ENCODE peak calls at places on chromosomes 2 and 18, in eight cellular contexts. One of them, this sample, is unnamed.

GRCh38 chr2:103009861-103010260 is 248.0 kb downstream of the TMEM182 start:
- DNase-seq in RPMI8226: no peak
- DNase-seq in AG04450: no peak
- DNase-seq in stimulated activated CD4-positive, alpha-beta T cell treated with anti-CD3 and anti-CD28 coated beads, Interleukin-4, amount 100 ng/mL, for 48 hours: no peak
- DNase-seq in HT1080: no peak
- DNase-seq in HTR-8/SVneo: no peak
- DNase-seq in iris pigment epithelial cell: no peak
- DNase-seq in CD8-positive, alpha-beta memory T cell: no peak
- DNase-seq in this sample: peak

GRCh38 chr2:15560988-15561573 is at the start of gene NBAS:
- DNase-seq in RPMI8226: peak
- DNase-seq in AG04450: peak
- DNase-seq in stimulated activated CD4-positive, alpha-beta T cell treated with anti-CD3 and anti-CD28 coated beads, Interleukin-4, amount 100 ng/mL, for 48 hours: peak
- DNase-seq in HT1080: peak
- DNase-seq in HTR-8/SVneo: peak
- DNase-seq in iris pigment epithelial cell: peak
- DNase-seq in CD8-positive, alpha-beta memory T cell: peak
- DNase-seq in this sample: peak

GRCh38 chr2:71215447-71215846 is 11.5 kb downstream of the PAIP2B start:
- DNase-seq in RPMI8226: no peak
- DNase-seq in AG04450: no peak
- DNase-seq in stimulated activated CD4-positive, alpha-beta T cell treated with anti-CD3 and anti-CD28 coated beads, Interleukin-4, amount 100 ng/mL, for 48 hours: no peak
- DNase-seq in HT1080: no peak
- DNase-seq in HTR-8/SVneo: no peak
- DNase-seq in iris pigment epithelial cell: no peak
- DNase-seq in CD8-positive, alpha-beta memory T cell: no peak
- DNase-seq in this sample: peak

GRCh38 chr2:112147796-112148195 is 9.6 kb downstream of the FBLN7 start:
- DNase-seq in RPMI8226: no peak
- DNase-seq in AG04450: no peak
- DNase-seq in stimulated activated CD4-positive, alpha-beta T cell treated with anti-CD3 and anti-CD28 coated beads, Interleukin-4, amount 100 ng/mL, for 48 hours: no peak
- DNase-seq in HT1080: no peak
- DNase-seq in HTR-8/SVneo: no peak
- DNase-seq in iris pigment epithelial cell: no peak
- DNase-seq in CD8-positive, alpha-beta memory T cell: no peak
- DNase-seq in this sample: no peak

GRCh38 chr2:19287324-19287723 is 71.1 kb downstream of the OSR1 start:
- DNase-seq in RPMI8226: no peak
- DNase-seq in AG04450: no peak
- DNase-seq in stimulated activated CD4-positive, alpha-beta T cell treated with anti-CD3 and anti-CD28 coated beads, Interleukin-4, amount 100 ng/mL, for 48 hours: no peak
- DNase-seq in HT1080: no peak
- DNase-seq in HTR-8/SVneo: no peak
- DNase-seq in iris pigment epithelial cell: no peak
- DNase-seq in CD8-positive, alpha-beta memory T cell: no peak
- DNase-seq in this sample: no peak

GRCh38 chr2:406231-406630 is 118.3 kb upstream of the ALKAL2 start:
- DNase-seq in RPMI8226: no peak
- DNase-seq in AG04450: no peak
- DNase-seq in stimulated activated CD4-positive, alpha-beta T cell treated with anti-CD3 and anti-CD28 coated beads, Interleukin-4, amount 100 ng/mL, for 48 hours: no peak
- DNase-seq in HT1080: no peak
- DNase-seq in HTR-8/SVneo: no peak
- DNase-seq in iris pigment epithelial cell: no peak
- DNase-seq in CD8-positive, alpha-beta memory T cell: no peak
- DNase-seq in this sample: no peak

GRCh38 chr2:219664958-219665357 is 37.5 kb downstream of the SLC4A3 start:
- DNase-seq in RPMI8226: no peak
- DNase-seq in AG04450: no peak
- DNase-seq in stimulated activated CD4-positive, alpha-beta T cell treated with anti-CD3 and anti-CD28 coated beads, Interleukin-4, amount 100 ng/mL, for 48 hours: no peak
- DNase-seq in HT1080: no peak
- DNase-seq in HTR-8/SVneo: no peak
- DNase-seq in iris pigment epithelial cell: peak
- DNase-seq in CD8-positive, alpha-beta memory T cell: no peak
- DNase-seq in this sample: no peak

GRCh38 chr2:19574788-19575260 is 216.4 kb upstream of the OSR1 start:
- DNase-seq in RPMI8226: no peak
- DNase-seq in AG04450: peak
- DNase-seq in stimulated activated CD4-positive, alpha-beta T cell treated with anti-CD3 and anti-CD28 coated beads, Interleukin-4, amount 100 ng/mL, for 48 hours: no peak
- DNase-seq in HT1080: peak
- DNase-seq in HTR-8/SVneo: peak
- DNase-seq in iris pigment epithelial cell: peak
- DNase-seq in CD8-positive, alpha-beta memory T cell: no peak
- DNase-seq in this sample: no peak

GRCh38 chr2:72115361-72116080 is 32.1 kb downstream of the CYP26B1 start:
- DNase-seq in RPMI8226: no peak
- DNase-seq in AG04450: peak
- DNase-seq in stimulated activated CD4-positive, alpha-beta T cell treated with anti-CD3 and anti-CD28 coated beads, Interleukin-4, amount 100 ng/mL, for 48 hours: no peak
- DNase-seq in HT1080: peak
- DNase-seq in HTR-8/SVneo: peak
- DNase-seq in iris pigment epithelial cell: peak
- DNase-seq in CD8-positive, alpha-beta memory T cell: no peak
- DNase-seq in this sample: peak

GRCh38 chr2:42195559-42195958 is 26.4 kb downstream of the EML4 start:
- DNase-seq in RPMI8226: no peak
- DNase-seq in AG04450: no peak
- DNase-seq in stimulated activated CD4-positive, alpha-beta T cell treated with anti-CD3 and anti-CD28 coated beads, Interleukin-4, amount 100 ng/mL, for 48 hours: no peak
- DNase-seq in HT1080: no peak
- DNase-seq in HTR-8/SVneo: peak
- DNase-seq in iris pigment epithelial cell: peak
- DNase-seq in CD8-positive, alpha-beta memory T cell: no peak
- DNase-seq in this sample: peak

GRCh38 chr2:65392609-65393008 is 39.8 kb downstream of the SPRED2 start:
- DNase-seq in RPMI8226: no peak
- DNase-seq in AG04450: no peak
- DNase-seq in stimulated activated CD4-positive, alpha-beta T cell treated with anti-CD3 and anti-CD28 coated beads, Interleukin-4, amount 100 ng/mL, for 48 hours: no peak
- DNase-seq in HT1080: no peak
- DNase-seq in HTR-8/SVneo: no peak
- DNase-seq in iris pigment epithelial cell: no peak
- DNase-seq in CD8-positive, alpha-beta memory T cell: no peak
- DNase-seq in this sample: no peak

GRCh38 chr18:9788140-9788539 is 80.0 kb downstream of the RAB31 start:
- DNase-seq in RPMI8226: no peak
- DNase-seq in AG04450: no peak
- DNase-seq in stimulated activated CD4-positive, alpha-beta T cell treated with anti-CD3 and anti-CD28 coated beads, Interleukin-4, amount 100 ng/mL, for 48 hours: no peak
- DNase-seq in HT1080: no peak
- DNase-seq in HTR-8/SVneo: no peak
- DNase-seq in iris pigment epithelial cell: no peak
- DNase-seq in CD8-positive, alpha-beta memory T cell: no peak
- DNase-seq in this sample: no peak

GRCh38 chr2:159715451-159715850 is 3.1 kb downstream of the MARCHF7 start:
- DNase-seq in RPMI8226: no peak
- DNase-seq in AG04450: no peak
- DNase-seq in stimulated activated CD4-positive, alpha-beta T cell treated with anti-CD3 and anti-CD28 coated beads, Interleukin-4, amount 100 ng/mL, for 48 hours: no peak
- DNase-seq in HT1080: no peak
- DNase-seq in HTR-8/SVneo: no peak
- DNase-seq in iris pigment epithelial cell: no peak
- DNase-seq in CD8-positive, alpha-beta memory T cell: no peak
- DNase-seq in this sample: no peak

GRCh38 chr2:38113036-38113435 is 37.1 kb upstream of the CYP1B1 start:
- DNase-seq in RPMI8226: no peak
- DNase-seq in AG04450: no peak
- DNase-seq in stimulated activated CD4-positive, alpha-beta T cell treated with anti-CD3 and anti-CD28 coated beads, Interleukin-4, amount 100 ng/mL, for 48 hours: no peak
- DNase-seq in HT1080: no peak
- DNase-seq in HTR-8/SVneo: no peak
- DNase-seq in iris pigment epithelial cell: no peak
- DNase-seq in CD8-positive, alpha-beta memory T cell: no peak
- DNase-seq in this sample: no peak

GRCh38 chr18:27856839-27857238 is 320.1 kb downstream of the CDH2 start:
- DNase-seq in RPMI8226: no peak
- DNase-seq in AG04450: no peak
- DNase-seq in stimulated activated CD4-positive, alpha-beta T cell treated with anti-CD3 and anti-CD28 coated beads, Interleukin-4, amount 100 ng/mL, for 48 hours: no peak
- DNase-seq in HT1080: no peak
- DNase-seq in HTR-8/SVneo: no peak
- DNase-seq in iris pigment epithelial cell: no peak
- DNase-seq in CD8-positive, alpha-beta memory T cell: no peak
- DNase-seq in this sample: no peak

GRCh38 chr2:12714391-12715221 is 2.1 kb upstream of the TRIB2 start:
- DNase-seq in RPMI8226: no peak
- DNase-seq in AG04450: no peak
- DNase-seq in stimulated activated CD4-positive, alpha-beta T cell treated with anti-CD3 and anti-CD28 coated beads, Interleukin-4, amount 100 ng/mL, for 48 hours: no peak
- DNase-seq in HT1080: peak
- DNase-seq in HTR-8/SVneo: no peak
- DNase-seq in iris pigment epithelial cell: peak
- DNase-seq in CD8-positive, alpha-beta memory T cell: no peak
- DNase-seq in this sample: no peak

GRCh38 chr2:237585590-237586221 is 4.8 kb downstream of the RAB17 start:
- DNase-seq in RPMI8226: no peak
- DNase-seq in AG04450: no peak
- DNase-seq in stimulated activated CD4-positive, alpha-beta T cell treated with anti-CD3 and anti-CD28 coated beads, Interleukin-4, amount 100 ng/mL, for 48 hours: no peak
- DNase-seq in HT1080: no peak
- DNase-seq in HTR-8/SVneo: no peak
- DNase-seq in iris pigment epithelial cell: no peak
- DNase-seq in CD8-positive, alpha-beta memory T cell: no peak
- DNase-seq in this sample: no peak